ENCODE peak calls at places on chromosomes 11 and 22, in nine cellular contexts. One of them, this sample, is unnamed.

GRCh38 chr11:87722756-87723599 is 452.3 kb downstream of the RAB38 start:
- DNase-seq in neuronal stem cell: no peak
- DNase-seq in activated CD8-positive, alpha-beta T cell treated with anti-CD3 and anti-CD28 coated beads, Interleukin-2, amount 10 ng/mL, durations not matched to agents 7 days and 5 days: peak
- DNase-seq in lung microvascular endothelial cell: peak
- DNase-seq in activated naive CD4-positive, alpha-beta T cell treated with Interleukin-2 at 50 U/mL for 16 hours: no peak
- DNase-seq in mucosa of descending colon: peak
- DNase-seq in H54: peak
- DNase-seq in left cardiac atrium: no peak
- DNase-seq in WERI-Rb-1: peak
- DNase-seq in this sample: no peak

GRCh38 chr22:39185601-39186012 is 33.1 kb upstream of the CBX7 start:
- DNase-seq in neuronal stem cell: no peak
- DNase-seq in activated CD8-positive, alpha-beta T cell treated with anti-CD3 and anti-CD28 coated beads, Interleukin-2, amount 10 ng/mL, durations not matched to agents 7 days and 5 days: no peak
- DNase-seq in lung microvascular endothelial cell: peak
- DNase-seq in activated naive CD4-positive, alpha-beta T cell treated with Interleukin-2 at 50 U/mL for 16 hours: no peak
- DNase-seq in mucosa of descending colon: peak
- DNase-seq in H54: no peak
- DNase-seq in left cardiac atrium: peak
- DNase-seq in WERI-Rb-1: no peak
- DNase-seq in this sample: peak

GRCh38 chr11:60084866-60085265 is 3.6 kb upstream of the MS4A2 start:
- DNase-seq in neuronal stem cell: no peak
- DNase-seq in activated CD8-positive, alpha-beta T cell treated with anti-CD3 and anti-CD28 coated beads, Interleukin-2, amount 10 ng/mL, durations not matched to agents 7 days and 5 days: no peak
- DNase-seq in lung microvascular endothelial cell: no peak
- DNase-seq in activated naive CD4-positive, alpha-beta T cell treated with Interleukin-2 at 50 U/mL for 16 hours: no peak
- DNase-seq in mucosa of descending colon: no peak
- DNase-seq in H54: no peak
- DNase-seq in left cardiac atrium: no peak
- DNase-seq in WERI-Rb-1: no peak
- DNase-seq in this sample: no peak

GRCh38 chr22:20569059-20570058 is 61.9 kb downstream of the MED15 start:
- DNase-seq in neuronal stem cell: no peak
- DNase-seq in activated CD8-positive, alpha-beta T cell treated with anti-CD3 and anti-CD28 coated beads, Interleukin-2, amount 10 ng/mL, durations not matched to agents 7 days and 5 days: peak
- DNase-seq in lung microvascular endothelial cell: peak
- DNase-seq in activated naive CD4-positive, alpha-beta T cell treated with Interleukin-2 at 50 U/mL for 16 hours: peak
- DNase-seq in mucosa of descending colon: peak
- DNase-seq in H54: peak
- DNase-seq in left cardiac atrium: peak
- DNase-seq in WERI-Rb-1: no peak
- DNase-seq in this sample: peak

GRCh38 chr11:128146926-128147605 is 440.3 kb downstream of the ETS1 start:
- DNase-seq in neuronal stem cell: no peak
- DNase-seq in activated CD8-positive, alpha-beta T cell treated with anti-CD3 and anti-CD28 coated beads, Interleukin-2, amount 10 ng/mL, durations not matched to agents 7 days and 5 days: no peak
- DNase-seq in lung microvascular endothelial cell: no peak
- DNase-seq in activated naive CD4-positive, alpha-beta T cell treated with Interleukin-2 at 50 U/mL for 16 hours: no peak
- DNase-seq in mucosa of descending colon: no peak
- DNase-seq in H54: no peak
- DNase-seq in left cardiac atrium: no peak
- DNase-seq in WERI-Rb-1: no peak
- DNase-seq in this sample: no peak

GRCh38 chr11:120756931-120757330 is 245.4 kb downstream of the GRIK4 start:
- DNase-seq in neuronal stem cell: no peak
- DNase-seq in activated CD8-positive, alpha-beta T cell treated with anti-CD3 and anti-CD28 coated beads, Interleukin-2, amount 10 ng/mL, durations not matched to agents 7 days and 5 days: no peak
- DNase-seq in lung microvascular endothelial cell: no peak
- DNase-seq in activated naive CD4-positive, alpha-beta T cell treated with Interleukin-2 at 50 U/mL for 16 hours: no peak
- DNase-seq in mucosa of descending colon: no peak
- DNase-seq in H54: no peak
- DNase-seq in left cardiac atrium: no peak
- DNase-seq in WERI-Rb-1: peak
- DNase-seq in this sample: no peak

GRCh38 chr11:92890836-92891235 is 78.6 kb upstream of the MTNR1B start:
- DNase-seq in neuronal stem cell: no peak
- DNase-seq in activated CD8-positive, alpha-beta T cell treated with anti-CD3 and anti-CD28 coated beads, Interleukin-2, amount 10 ng/mL, durations not matched to agents 7 days and 5 days: no peak
- DNase-seq in lung microvascular endothelial cell: no peak
- DNase-seq in activated naive CD4-positive, alpha-beta T cell treated with Interleukin-2 at 50 U/mL for 16 hours: no peak
- DNase-seq in mucosa of descending colon: no peak
- DNase-seq in H54: no peak
- DNase-seq in left cardiac atrium: no peak
- DNase-seq in WERI-Rb-1: no peak
- DNase-seq in this sample: no peak

GRCh38 chr11:2655320-2655719 is 44.5 kb downstream of the KCNQ1OT1 start:
- DNase-seq in neuronal stem cell: no peak
- DNase-seq in activated CD8-positive, alpha-beta T cell treated with anti-CD3 and anti-CD28 coated beads, Interleukin-2, amount 10 ng/mL, durations not matched to agents 7 days and 5 days: no peak
- DNase-seq in lung microvascular endothelial cell: no peak
- DNase-seq in activated naive CD4-positive, alpha-beta T cell treated with Interleukin-2 at 50 U/mL for 16 hours: no peak
- DNase-seq in mucosa of descending colon: no peak
- DNase-seq in H54: no peak
- DNase-seq in left cardiac atrium: no peak
- DNase-seq in WERI-Rb-1: no peak
- DNase-seq in this sample: no peak

GRCh38 chr22:18970180-18970947 is 34.3 kb upstream of the PRODH start:
- DNase-seq in neuronal stem cell: peak
- DNase-seq in activated CD8-positive, alpha-beta T cell treated with anti-CD3 and anti-CD28 coated beads, Interleukin-2, amount 10 ng/mL, durations not matched to agents 7 days and 5 days: no peak
- DNase-seq in lung microvascular endothelial cell: no peak
- DNase-seq in activated naive CD4-positive, alpha-beta T cell treated with Interleukin-2 at 50 U/mL for 16 hours: peak
- DNase-seq in mucosa of descending colon: no peak
- DNase-seq in H54: peak
- DNase-seq in left cardiac atrium: no peak
- DNase-seq in WERI-Rb-1: peak
- DNase-seq in this sample: peak

GRCh38 chr22:49365910-49366309 is 461.8 kb downstream of the BRD1 start:
- DNase-seq in neuronal stem cell: no peak
- DNase-seq in activated CD8-positive, alpha-beta T cell treated with anti-CD3 and anti-CD28 coated beads, Interleukin-2, amount 10 ng/mL, durations not matched to agents 7 days and 5 days: peak
- DNase-seq in lung microvascular endothelial cell: no peak
- DNase-seq in activated naive CD4-positive, alpha-beta T cell treated with Interleukin-2 at 50 U/mL for 16 hours: no peak
- DNase-seq in mucosa of descending colon: no peak
- DNase-seq in H54: no peak
- DNase-seq in left cardiac atrium: no peak
- DNase-seq in WERI-Rb-1: no peak
- DNase-seq in this sample: no peak

GRCh38 chr11:72456651-72457050 is 22.3 kb upstream of the CLPB start:
- DNase-seq in neuronal stem cell: no peak
- DNase-seq in activated CD8-positive, alpha-beta T cell treated with anti-CD3 and anti-CD28 coated beads, Interleukin-2, amount 10 ng/mL, durations not matched to agents 7 days and 5 days: no peak
- DNase-seq in lung microvascular endothelial cell: no peak
- DNase-seq in activated naive CD4-positive, alpha-beta T cell treated with Interleukin-2 at 50 U/mL for 16 hours: no peak
- DNase-seq in mucosa of descending colon: no peak
- DNase-seq in H54: no peak
- DNase-seq in left cardiac atrium: no peak
- DNase-seq in WERI-Rb-1: no peak
- DNase-seq in this sample: no peak

GRCh38 chr11:86152006-86152862 is 83.3 kb upstream of the PICALM start:
- DNase-seq in neuronal stem cell: no peak
- DNase-seq in activated CD8-positive, alpha-beta T cell treated with anti-CD3 and anti-CD28 coated beads, Interleukin-2, amount 10 ng/mL, durations not matched to agents 7 days and 5 days: no peak
- DNase-seq in lung microvascular endothelial cell: peak
- DNase-seq in activated naive CD4-positive, alpha-beta T cell treated with Interleukin-2 at 50 U/mL for 16 hours: no peak
- DNase-seq in mucosa of descending colon: no peak
- DNase-seq in H54: peak
- DNase-seq in left cardiac atrium: no peak
- DNase-seq in WERI-Rb-1: no peak
- DNase-seq in this sample: no peak

GRCh38 chr11:129861702-129862107 is 33.7 kb downstream of the NFRKB start:
- DNase-seq in neuronal stem cell: peak
- DNase-seq in activated CD8-positive, alpha-beta T cell treated with anti-CD3 and anti-CD28 coated beads, Interleukin-2, amount 10 ng/mL, durations not matched to agents 7 days and 5 days: no peak
- DNase-seq in lung microvascular endothelial cell: peak
- DNase-seq in activated naive CD4-positive, alpha-beta T cell treated with Interleukin-2 at 50 U/mL for 16 hours: no peak
- DNase-seq in mucosa of descending colon: peak
- DNase-seq in H54: peak
- DNase-seq in left cardiac atrium: peak
- DNase-seq in WERI-Rb-1: no peak
- DNase-seq in this sample: peak

GRCh38 chr11:106276859-106277436 is 199.5 kb downstream of the AASDHPPT start:
- DNase-seq in neuronal stem cell: peak
- DNase-seq in activated CD8-positive, alpha-beta T cell treated with anti-CD3 and anti-CD28 coated beads, Interleukin-2, amount 10 ng/mL, durations not matched to agents 7 days and 5 days: no peak
- DNase-seq in lung microvascular endothelial cell: no peak
- DNase-seq in activated naive CD4-positive, alpha-beta T cell treated with Interleukin-2 at 50 U/mL for 16 hours: no peak
- DNase-seq in mucosa of descending colon: no peak
- DNase-seq in H54: no peak
- DNase-seq in left cardiac atrium: no peak
- DNase-seq in WERI-Rb-1: peak
- DNase-seq in this sample: no peak

GRCh38 chr11:124799384-124800225 is 601 bp downstream of the MSANTD2 start:
- DNase-seq in neuronal stem cell: peak
- DNase-seq in activated CD8-positive, alpha-beta T cell treated with anti-CD3 and anti-CD28 coated beads, Interleukin-2, amount 10 ng/mL, durations not matched to agents 7 days and 5 days: peak
- DNase-seq in lung microvascular endothelial cell: peak
- DNase-seq in activated naive CD4-positive, alpha-beta T cell treated with Interleukin-2 at 50 U/mL for 16 hours: peak
- DNase-seq in mucosa of descending colon: peak
- DNase-seq in H54: no peak
- DNase-seq in left cardiac atrium: peak
- DNase-seq in WERI-Rb-1: peak
- DNase-seq in this sample: peak

GRCh38 chr11:122451911-122452310 is 203.6 kb upstream of the UBASH3B start:
- DNase-seq in neuronal stem cell: no peak
- DNase-seq in activated CD8-positive, alpha-beta T cell treated with anti-CD3 and anti-CD28 coated beads, Interleukin-2, amount 10 ng/mL, durations not matched to agents 7 days and 5 days: no peak
- DNase-seq in lung microvascular endothelial cell: no peak
- DNase-seq in activated naive CD4-positive, alpha-beta T cell treated with Interleukin-2 at 50 U/mL for 16 hours: no peak
- DNase-seq in mucosa of descending colon: no peak
- DNase-seq in H54: no peak
- DNase-seq in left cardiac atrium: no peak
- DNase-seq in WERI-Rb-1: no peak
- DNase-seq in this sample: no peak